ENCODE peak calls at places on chromosomes 12 and 14, in six cellular contexts. T is K562, Y is HCT116, X is H1, J is SK-N-SH, Z is GM12878. W is an unnamed sample.

GRCh38 chr14:68884031-68885030 is 91.5 kb upstream of the ZFP36L1 start:
- DNase-seq in T (no peak), Y (peak), X (no peak), J (no peak), Z (no peak), W (no peak)

GRCh38 chr14:31206536-31207286 is 882 bp downstream of the HECTD1 start:
- DNase-seq in T (peak), Y (no peak), X (no peak), J (peak), Z (no peak), W (peak)

GRCh38 chr12:62632521-62632920 is 165.9 kb downstream of the MON2 start:
- DNase-seq in T (no peak), Y (no peak), X (no peak), J (peak), Z (no peak), W (no peak)

GRCh38 chr14:65703996-65704395 is 291.5 kb downstream of the FUT8 start:
- DNase-seq in T (no peak), Y (no peak), X (no peak), J (no peak), Z (no peak), W (no peak)

GRCh38 chr14:22546722-22547071 is 42.3 kb downstream of the DAD1 start:
- DNase-seq in T (no peak), Y (no peak), X (no peak), J (no peak), Z (no peak), W (no peak)

GRCh38 chr12:16586350-16587109 is 19.4 kb downstream of the LMO3 start:
- DNase-seq in T (no peak), Y (no peak), X (no peak), J (no peak), Z (no peak), W (no peak)

GRCh38 chr14:55103005-55103640 is 25.9 kb upstream of the LGALS3 start:
- DNase-seq in T (peak), Y (peak), X (peak), J (no peak), Z (peak), W (peak)

GRCh38 chr12:124509676-124510300 is 57.6 kb downstream of the NCOR2 start:
- DNase-seq in T (peak), Y (no peak), X (no peak), J (peak), Z (no peak), W (no peak)

GRCh38 chr12:26987634-26988424 is 26.4 kb downstream of the TM7SF3 start:
- DNase-seq in T (no peak), Y (no peak), X (no peak), J (no peak), Z (no peak), W (no peak)

GRCh38 chr14:65258391-65258790 is 154.1 kb upstream of the FUT8 start:
- DNase-seq in T (no peak), Y (peak), X (no peak), J (no peak), Z (no peak), W (no peak)

GRCh38 chr14:104771374-104771773 is 18.4 kb downstream of the SIVA1 start:
- DNase-seq in T (no peak), Y (no peak), X (no peak), J (no peak), Z (no peak), W (no peak)

GRCh38 chr12:4807813-4808212 is 87.6 kb downstream of the GALNT8 start:
- DNase-seq in T (no peak), Y (no peak), X (no peak), J (no peak), Z (no peak), W (no peak)

GRCh38 chr12:28082101-28082500 is 108.2 kb upstream of the CCDC91 start:
- DNase-seq in T (no peak), Y (no peak), X (no peak), J (no peak), Z (no peak), W (no peak)

GRCh38 chr14:61584258-61584657 is 111.1 kb upstream of the HIF1A start:
- DNase-seq in T (no peak), Y (no peak), X (no peak), J (no peak), Z (no peak), W (no peak)

GRCh38 chr12:110176745-110177144 is 52.6 kb downstream of the IFT81 start:
- DNase-seq in T (no peak), Y (no peak), X (no peak), J (peak), Z (no peak), W (no peak)

GRCh38 chr12:75322464-75322863 is 7.7 kb downstream of the CAPS2 start:
- DNase-seq in T (no peak), Y (no peak), X (no peak), J (no peak), Z (no peak), W (no peak)

GRCh38 chr12:26789731-26790644 is 43.0 kb downstream of the ITPR2 start:
- DNase-seq in T (no peak), Y (no peak), X (no peak), J (no peak), Z (no peak), W (no peak)

GRCh38 chr14:23017091-23017490 is 7.1 kb upstream of the C14orf93 start:
- DNase-seq in T (no peak), Y (no peak), X (no peak), J (no peak), Z (no peak), W (no peak)

GRCh38 chr12:80553316-80553715 is 109.3 kb downstream of the PTPRQ start:
- DNase-seq in T (no peak), Y (peak), X (no peak), J (no peak), Z (no peak), W (no peak)

GRCh38 chr14:61277232-61277631 is 3.9 kb downstream of the TMEM30B start:
- DNase-seq in T (no peak), Y (no peak), X (no peak), J (no peak), Z (no peak), W (no peak)

GRCh38 chr12:74644681-74645080 is 107.0 kb downstream of the ATXN7L3B start:
- DNase-seq in T (no peak), Y (no peak), X (no peak), J (no peak), Z (no peak), W (no peak)

GRCh38 chr12:56193025-56193578 is 3.8 kb upstream of the SMARCC2 start:
- DNase-seq in T (peak), Y (peak), X (no peak), J (peak), Z (peak), W (peak)

GRCh38 chr14:88191605-88192004 is 131.5 kb downstream of the KCNK10 start:
- DNase-seq in T (no peak), Y (no peak), X (no peak), J (no peak), Z (no peak), W (no peak)

DNA sequence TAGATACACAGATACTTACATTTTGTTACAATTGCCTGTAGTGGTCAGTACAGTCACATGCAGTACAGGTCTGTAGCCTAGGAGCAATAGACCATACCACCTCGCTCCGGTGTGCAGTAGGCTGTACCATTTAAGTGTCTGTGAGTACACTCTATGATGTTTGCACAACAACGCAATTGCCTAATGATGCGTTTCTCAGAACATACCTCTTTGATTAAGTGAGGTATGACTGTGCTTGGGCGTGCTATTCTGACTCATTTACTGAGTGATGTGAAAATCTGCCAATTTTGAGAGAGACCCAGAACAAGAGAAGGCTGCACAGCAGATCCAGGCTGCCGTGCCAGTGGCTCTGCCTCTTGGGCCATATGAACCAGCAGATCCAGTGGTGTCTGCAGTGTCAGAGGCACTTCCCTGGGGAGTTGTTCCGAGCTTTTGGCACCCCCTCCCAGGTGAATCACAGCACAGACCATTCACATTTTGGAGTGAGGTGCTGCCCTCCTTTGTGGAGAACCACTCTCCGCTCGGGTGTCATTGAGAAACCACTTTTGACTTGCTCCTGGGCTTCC is 20.4 kb downstream of the DLK1 start:
- DNase-seq in T (no peak), Y (peak), X (no peak), J (no peak), Z (no peak), W (no peak)
- TF ChIP-seq JUND in T (no peak), Y (peak), X (no peak), J (no peak), Z (no peak), W (no peak)

DNA sequence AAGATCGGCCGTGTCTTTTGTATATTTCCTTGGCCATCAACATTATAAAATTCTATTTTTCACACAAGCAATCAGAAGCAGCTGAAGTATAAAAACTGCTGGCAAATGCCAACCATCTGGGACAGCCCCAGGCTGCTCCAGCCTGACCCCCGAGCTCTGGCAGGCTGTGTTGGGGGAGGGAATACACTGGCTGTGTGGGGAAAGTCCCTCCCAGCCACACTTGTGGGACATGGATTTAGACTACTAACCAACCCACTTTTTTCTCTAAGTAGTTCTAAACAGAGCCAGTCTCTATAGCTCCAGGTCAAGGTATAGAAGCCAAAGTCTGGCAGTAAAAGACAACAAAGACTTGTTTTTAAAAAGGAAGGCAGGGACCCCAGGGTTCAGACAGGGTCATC is 13.6 kb downstream of the POMT2 start:
- DNase-seq in T (no peak), Y (no peak), X (no peak), J (peak), Z (no peak), W (no peak)
- TF ChIP-seq JUND in T (no peak), Y (no peak), X (no peak), J (no peak), Z (no peak), W (no peak)

DNA sequence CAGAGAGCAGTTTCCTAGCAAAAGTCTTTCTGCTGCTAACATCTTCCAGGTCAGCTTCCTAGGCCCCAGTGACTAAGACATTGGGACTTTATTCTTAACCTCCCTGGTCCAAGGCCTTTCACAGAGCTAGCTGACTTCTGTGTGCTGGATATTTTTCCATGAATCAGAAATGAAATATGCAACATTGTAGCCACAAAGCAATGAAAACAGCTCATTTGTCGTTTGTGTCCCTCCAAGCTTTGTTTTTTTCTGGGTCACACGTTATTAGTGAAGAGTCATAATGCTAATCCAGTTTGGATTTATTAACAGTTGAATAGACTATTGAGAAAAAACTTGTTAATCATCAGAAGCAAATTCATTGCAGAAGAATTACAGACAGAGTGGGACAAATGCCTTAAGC is 82.4 kb downstream of the ARF6 start:
- DNase-seq in T (no peak), Y (peak), X (no peak), J (no peak), Z (no peak), W (no peak)
- TF ChIP-seq JUND in T (no peak), Y (peak), X (no peak), J (peak), Z (no peak), W (no peak)

DNA sequence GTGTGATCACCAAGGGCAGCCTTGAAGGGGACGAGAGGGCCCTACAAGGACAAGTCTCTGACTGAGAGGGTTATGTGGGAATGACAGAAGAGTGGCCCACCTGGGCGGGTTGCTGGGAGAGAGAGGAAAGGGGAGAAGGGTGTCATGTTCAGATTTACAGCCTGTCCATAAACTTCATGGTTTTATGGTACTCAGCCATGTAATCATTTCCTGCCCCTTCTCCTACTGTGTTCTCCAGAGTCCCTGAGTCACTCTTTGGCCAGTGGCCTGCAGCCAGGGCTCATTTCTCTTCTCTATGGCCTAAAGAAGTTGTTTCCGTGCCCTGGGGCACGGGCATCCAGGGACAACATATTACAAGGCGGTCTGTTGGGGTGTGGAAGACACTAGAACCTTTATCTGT is 26.7 kb downstream of the DDX47 start:
- DNase-seq in T (no peak), Y (peak), X (no peak), J (no peak), Z (no peak), W (peak)
- TF ChIP-seq JUND in T (no peak), Y (peak), X (no peak), J (peak), Z (no peak), W (no peak)

DNA sequence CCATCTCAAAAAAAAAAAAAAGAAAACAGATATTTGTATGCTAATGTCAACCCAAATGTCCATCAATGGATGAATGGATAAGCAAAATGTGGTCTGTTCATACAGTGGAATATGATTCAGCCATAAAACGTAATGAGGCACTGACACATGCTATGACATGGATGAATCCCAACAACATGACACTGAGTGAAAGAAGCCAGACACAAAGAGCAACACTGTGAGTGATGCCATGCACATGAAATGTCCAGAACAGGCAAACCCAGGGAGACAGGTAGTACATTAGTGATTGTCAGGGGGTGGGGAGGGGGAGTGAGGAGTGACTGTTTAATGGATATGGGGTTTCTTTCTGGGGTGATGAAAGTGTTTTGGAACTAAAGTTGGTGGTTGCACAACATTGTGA is 50.2 kb downstream of the ARL6IP4 start:
- DNase-seq in T (no peak), Y (no peak), X (no peak), J (no peak), Z (no peak), W (no peak)
- TF ChIP-seq JUND in T (no peak), Y (no peak), X (no peak), J (no peak), Z (no peak), W (no peak)

GRCh38 chr14:50395448-50395847 is 1.2 kb downstream of the CDKL1 start:
- DNase-seq in T (no peak), Y (no peak), X (no peak), J (no peak), Z (no peak), W (no peak)
- TF ChIP-seq JUND in T (no peak), Y (no peak), X (no peak), J (no peak), Z (no peak), W (no peak)

DNA sequence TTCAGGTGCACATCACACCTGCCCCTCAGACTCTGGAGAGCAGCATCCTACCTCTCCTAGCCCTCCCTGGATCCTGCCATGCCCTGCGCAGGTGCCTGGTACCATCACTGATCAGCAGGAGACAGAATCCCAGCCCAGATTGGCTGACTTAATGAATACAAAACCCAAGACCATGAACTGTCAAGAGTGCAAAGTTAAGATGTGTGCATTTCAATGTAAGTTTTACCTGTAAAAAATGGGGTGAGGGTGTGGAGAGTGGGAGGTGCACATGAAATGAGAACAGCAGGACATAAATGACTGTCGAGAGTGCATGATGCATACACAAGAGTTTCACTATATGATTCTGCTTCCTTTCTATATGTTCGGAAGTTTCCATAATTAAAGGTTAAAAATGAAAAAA is 57.9 kb upstream of the GPR68 start:
- DNase-seq in T (no peak), Y (no peak), X (no peak), J (no peak), Z (no peak), W (no peak)
- TF ChIP-seq JUND in T (no peak), Y (no peak), X (no peak), J (no peak), Z (no peak), W (no peak)

GRCh38 chr12:69929125-69929524 is 104.1 kb downstream of the MYRFL start:
- DNase-seq in T (no peak), Y (peak), X (no peak), J (no peak), Z (no peak), W (no peak)
- TF ChIP-seq JUND in T (no peak), Y (peak), X (no peak), J (no peak), Z (no peak), W (no peak)

DNA sequence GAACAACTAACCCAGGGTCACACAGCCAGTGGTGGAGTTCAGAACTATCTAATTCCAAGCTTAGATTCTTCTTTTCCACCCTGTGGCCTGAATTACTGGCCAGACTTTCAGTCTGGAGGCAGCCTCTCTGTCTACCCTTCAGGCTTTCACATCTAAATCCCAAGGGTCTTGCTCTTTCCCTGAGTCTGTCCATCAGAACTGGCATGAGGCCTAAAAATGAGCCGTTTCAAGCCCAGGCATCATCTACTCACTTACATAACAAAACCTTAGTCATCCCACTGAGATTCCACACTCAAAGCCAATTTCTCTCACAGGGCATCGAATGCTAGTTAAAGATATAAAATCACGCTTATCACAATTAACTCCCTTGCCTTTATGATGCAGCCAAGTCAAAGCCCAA is 1.3 kb upstream of the PTGDR start:
- DNase-seq in T (no peak), Y (no peak), X (no peak), J (no peak), Z (no peak), W (no peak)
- TF ChIP-seq JUND in T (no peak), Y (no peak), X (no peak), J (no peak), Z (no peak), W (no peak)